ENCODE peak calls at places on chromosome X, in five cellular contexts. S, G, Y, P and V are unnamed samples.

GRCh38 chrX:7941390-7942042 is 14.3 kb upstream of the PNPLA4 start:
- DNase-seq in P (peak), S (peak), Y (no peak), G (no peak), V (peak)

GRCh38 chrX:119729408-119730201 is 28.8 kb upstream of the SOWAHD start:
- DNase-seq in G (no peak), Y (peak), S (peak), P (peak), V (peak)

GRCh38 chrX:106585478-106585877 is 26.3 kb upstream of the RADX start:
- DNase-seq in P (no peak), Y (no peak), G (no peak), S (no peak), V (no peak)

GRCh38 chrX:68832101-68832416 is 3.2 kb downstream of the EFNB1 start:
- DNase-seq in Y (no peak), S (peak), P (peak), G (no peak), V (peak)

GRCh38 chrX:67652581-67652980 is 108.8 kb downstream of the AR start:
- DNase-seq in Y (no peak), G (no peak), P (no peak), S (no peak), V (no peak)

GRCh38 chrX:29535212-29536162 is 679.9 kb upstream of the MAGEB2 start:
- DNase-seq in S (no peak), Y (no peak), G (no peak), P (peak), V (no peak)

GRCh38 chrX:15567886-15568616 is 32.7 kb downstream of the ACE2 start:
- DNase-seq in Y (no peak), G (no peak), P (peak), S (no peak), V (peak)

GRCh38 chrX:55008571-55009358 is 8.6 kb downstream of the APEX2 start:
- DNase-seq in S (no peak), Y (no peak), G (no peak), P (peak), V (no peak)

GRCh38 chrX:107571296-107571998 is 56.9 kb upstream of the PRPS1 start:
- DNase-seq in P (peak), Y (no peak), S (no peak), G (peak), V (peak)

GRCh38 chrX:74325130-74326059 is 21.4 kb downstream of the ZCCHC13 start:
- DNase-seq in Y (peak), P (no peak), S (peak), G (no peak), V (no peak)

GRCh38 chrX:14899607-14900006 is 26.4 kb downstream of the MOSPD2 start:
- DNase-seq in Y (peak), G (no peak), S (no peak), P (peak), V (peak)

DNA sequence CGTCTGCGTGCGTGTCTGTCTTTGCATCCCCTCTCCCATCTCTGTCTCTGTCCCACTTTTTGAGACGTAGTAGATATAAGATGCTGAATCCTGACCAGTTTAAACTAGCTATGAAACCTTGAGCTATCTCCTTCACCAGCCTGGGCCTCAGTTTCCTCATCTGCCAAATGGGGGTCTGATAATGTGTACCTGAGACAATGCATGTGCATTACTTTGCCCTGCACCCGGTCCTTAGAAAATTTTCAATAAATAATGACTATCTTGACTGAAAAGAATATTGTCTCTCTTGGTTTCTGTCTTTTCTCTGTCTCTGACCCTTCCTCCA is 604 bp downstream of the KANTR start:
- DNase-seq in P (no peak), Y (no peak), G (no peak), S (no peak), V (no peak)
- H3K4me2 ChIP-seq in P (peak), Y (peak), G (peak), S (peak), V (peak)

DNA sequence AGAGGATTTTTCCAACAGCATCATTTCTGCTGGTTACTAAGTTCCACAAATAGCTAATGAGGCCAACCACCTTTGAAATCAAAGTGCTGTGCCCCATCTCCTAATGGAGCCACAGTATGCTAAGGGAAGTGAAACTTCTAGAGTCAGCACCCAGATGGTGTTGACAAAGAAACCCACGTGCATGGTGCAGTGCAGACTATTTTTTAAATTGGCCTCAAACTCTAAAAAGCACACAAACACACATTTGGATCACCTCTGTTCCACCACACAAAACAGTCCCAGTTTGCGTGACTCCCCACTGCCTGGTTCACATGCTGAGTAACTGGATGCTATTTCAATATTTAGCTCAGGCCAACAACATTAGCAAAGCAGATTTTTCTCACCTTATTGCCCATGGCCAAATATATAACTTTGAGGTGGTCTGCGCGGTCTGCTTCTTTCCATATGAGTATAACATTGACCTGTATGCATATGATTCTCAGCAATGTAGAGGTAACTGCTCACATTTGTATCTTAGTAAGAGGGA is 69.9 kb downstream of the AMELX start:
- DNase-seq in G (no peak), S (no peak), Y (no peak), P (no peak), V (no peak)
- H3K4me2 ChIP-seq in G (no peak), S (no peak), Y (no peak), P (no peak), V (no peak)

GRCh38 chrX:22389544-22390243 is 117.0 kb downstream of the CBLL2 start:
- DNase-seq in P (peak), Y (no peak), G (no peak), S (no peak), V (no peak)
- H3K4me2 ChIP-seq in P (peak), Y (no peak), G (peak), S (no peak), V (no peak)

GRCh38 chrX:45400380-45400779 is 199.7 kb upstream of the DIPK2B start:
- DNase-seq in Y (no peak), G (no peak), S (no peak), P (no peak), V (no peak)
- H3K4me2 ChIP-seq in Y (no peak), G (no peak), S (peak), P (no peak), V (no peak)

GRCh38 chrX:114178126-114178525 is 405.8 kb upstream of the HTR2C start:
- DNase-seq in S (no peak), P (no peak), G (no peak), Y (no peak), V (no peak)
- H3K4me2 ChIP-seq in S (no peak), P (no peak), G (no peak), Y (no peak), V (no peak)

DNA sequence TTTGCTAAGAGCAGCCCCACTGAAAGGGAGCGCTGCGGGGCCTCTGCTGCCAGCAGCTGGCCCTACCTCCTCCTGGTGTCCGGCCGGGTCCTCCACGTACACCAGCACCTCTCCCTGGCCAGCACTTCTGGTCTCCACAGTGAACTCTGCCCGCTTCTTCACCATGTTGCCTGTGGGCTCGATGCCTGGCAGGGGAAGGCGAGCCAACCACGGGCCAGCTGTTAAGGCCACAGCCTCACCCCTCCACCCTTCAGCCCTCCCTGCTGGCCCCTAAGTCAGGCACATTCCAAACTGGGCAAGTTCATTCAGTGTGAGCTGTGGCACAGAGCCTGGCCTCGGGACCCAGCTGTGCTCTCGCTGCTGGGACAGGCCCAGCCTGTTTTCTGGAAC is 7.8 kb downstream of the FLNA start:
- DNase-seq in P (no peak), G (no peak), Y (no peak), S (no peak), V (no peak)
- H3K4me2 ChIP-seq in P (no peak), G (no peak), Y (no peak), S (no peak), V (no peak)

GRCh38 chrX:17373337-17373736 is 1.7 kb upstream of the NHS start:
- DNase-seq in Y (no peak), S (no peak), P (no peak), G (no peak), V (no peak)

GRCh38 chrX:17372052-17372451 is 2.9 kb upstream of the NHS start:
- DNase-seq in G (no peak), P (no peak), S (no peak), Y (no peak), V (no peak)

GRCh38 chrX:17374619-17375360 is at the start of gene NHS:
- DNase-seq in P (peak), G (peak), S (peak), Y (peak), V (peak)

DNA sequence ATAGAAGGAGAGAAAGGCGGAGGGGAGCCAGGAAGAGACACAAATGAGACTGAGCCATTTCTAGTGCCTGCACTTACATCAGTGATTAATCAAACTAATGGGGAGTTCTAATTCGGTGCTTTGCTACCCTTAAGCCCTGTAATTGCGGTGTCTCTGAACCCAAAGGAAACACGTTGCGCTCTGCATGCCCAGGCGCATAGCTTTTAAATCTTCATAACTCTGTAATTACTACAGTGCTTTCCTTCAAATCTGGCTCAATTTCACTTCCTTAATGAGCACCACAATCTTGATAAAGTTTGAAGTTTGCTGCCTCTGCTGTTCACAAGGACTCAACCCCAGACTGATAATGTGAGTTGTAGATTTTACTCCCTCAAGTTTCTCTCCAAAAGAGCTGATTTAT is 5.7 kb upstream of the NHS start:
- DNase-seq in G (no peak), S (no peak), P (no peak), Y (no peak), V (no peak)
- H3K4me2 ChIP-seq in G (peak), S (no peak), P (no peak), Y (no peak), V (no peak)

DNA sequence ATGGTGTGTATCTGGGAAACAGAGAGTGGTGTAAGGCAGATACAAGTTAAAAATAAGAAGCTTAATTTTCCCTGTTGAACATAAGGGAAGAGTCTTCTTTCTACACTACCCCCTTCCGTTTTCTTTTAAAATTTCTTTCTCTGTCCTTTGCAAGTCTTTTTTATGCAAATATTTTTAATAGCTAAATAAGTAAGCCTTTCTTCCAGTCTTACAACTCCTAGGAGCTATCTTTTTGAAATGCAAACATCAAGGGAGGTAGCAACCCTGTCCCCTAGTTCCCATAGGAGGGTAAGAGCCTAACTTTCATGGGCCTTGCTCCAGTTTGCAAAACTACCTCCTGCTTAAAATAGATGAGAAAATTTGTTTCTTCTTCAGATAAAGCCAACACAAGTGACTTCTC is 121.5 kb downstream of the MBNL3 start:
- DNase-seq in P (no peak), Y (no peak), S (no peak), G (no peak), V (no peak)
- H3K4me2 ChIP-seq in P (no peak), Y (no peak), S (no peak), G (no peak), V (no peak)

GRCh38 chrX:134625315-134625718 is 33.0 kb downstream of the PLAC1 start:
- DNase-seq in S (no peak), P (peak), G (no peak), Y (no peak), V (no peak)

GRCh38 chrX:134622056-134622812 is 36.0 kb downstream of the PLAC1 start:
- DNase-seq in Y (peak), G (no peak), S (peak), P (peak), V (peak)

GRCh38 chrX:134624046-134624430 is 34.2 kb downstream of the PLAC1 start:
- DNase-seq in P (no peak), S (no peak), Y (no peak), G (no peak), V (no peak)

GRCh38 chrX:134622813-134623185 is 35.5 kb downstream of the PLAC1 start:
- DNase-seq in G (no peak), P (no peak), S (no peak), Y (no peak), V (no peak)

DNA sequence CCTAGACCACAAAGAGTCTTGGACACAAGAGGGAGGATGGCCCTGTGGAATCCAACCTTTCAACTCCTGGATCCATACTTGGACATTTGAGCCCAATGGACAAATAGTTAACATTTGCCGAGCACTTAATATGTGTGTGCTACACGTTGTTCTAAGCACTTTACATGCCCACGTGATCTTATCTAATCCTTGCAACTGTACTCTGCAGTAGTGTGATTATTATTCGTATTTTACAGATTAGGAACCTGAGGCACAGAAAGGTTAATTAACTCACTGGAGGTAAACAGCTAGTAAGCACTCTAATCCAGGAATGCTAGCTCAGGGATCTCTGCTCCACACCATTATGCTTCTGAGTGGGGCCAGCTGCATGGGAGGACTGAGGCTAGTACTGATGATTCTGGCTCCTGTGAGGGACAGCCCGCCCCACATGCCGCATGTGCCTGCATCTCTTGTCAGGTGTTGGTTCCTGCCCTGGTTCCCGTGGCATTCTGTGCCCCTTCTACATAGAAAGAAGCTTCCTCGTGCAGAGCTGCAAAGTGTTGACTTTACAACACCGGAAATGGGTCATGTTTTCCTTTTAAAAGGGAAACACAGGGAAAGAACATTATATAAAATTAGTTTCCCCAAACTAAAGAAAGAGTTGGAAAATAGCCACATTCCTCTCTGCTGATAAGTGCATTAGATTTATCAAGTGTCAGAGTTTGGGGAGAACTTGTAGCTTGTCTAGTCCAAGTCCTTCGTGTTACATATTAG is 34.8 kb downstream of the PLAC1 start:
- DNase-seq in P (peak), S (no peak), Y (no peak), G (no peak), V (no peak)
- H3K4me2 ChIP-seq in P (peak), S (no peak), Y (no peak), G (peak), V (no peak)

DNA sequence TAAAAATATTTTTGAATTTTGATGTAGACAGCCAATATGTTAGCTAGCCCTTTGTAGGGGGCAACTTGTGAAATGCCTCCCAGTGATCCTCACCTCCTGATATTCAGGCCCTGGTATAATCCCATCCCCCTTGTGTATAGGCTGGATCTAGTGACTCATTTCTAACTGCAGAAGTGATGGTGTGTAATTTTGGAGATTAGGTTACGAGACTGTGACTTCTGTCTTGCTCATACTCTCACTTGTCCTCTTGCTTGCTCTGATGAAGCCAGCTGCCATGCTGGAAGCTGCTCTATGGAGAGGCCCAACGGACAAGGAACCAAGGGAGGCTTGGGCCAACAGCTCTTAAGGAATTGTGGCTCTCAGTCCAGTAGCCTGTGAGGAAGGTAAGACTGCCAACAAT is 61.7 kb downstream of the GPR82 start:
- DNase-seq in P (no peak), G (no peak), S (no peak), Y (no peak), V (no peak)
- H3K4me2 ChIP-seq in P (no peak), G (no peak), S (no peak), Y (no peak), V (no peak)